ENCODE peak calls at places on chromosomes 5 and 9, in seven cellular contexts. M, V, X, B, F, E and P are unnamed samples. For H3K4me1, the result is how much of the 10 kb centered on the place peaks cover.

GRCh38 chr5:169895876-169896275 is 84.4 kb downstream of the INSYN2B start:
- DNase-seq in V (no peak), X (no peak), E (no peak), F (no peak), M (peak), B (no peak), P (no peak)

GRCh38 chr5:160266752-160267345 is 37.5 kb downstream of the FABP6 start:
- DNase-seq in V (no peak), F (no peak), B (no peak), X (no peak), E (peak), M (no peak), P (no peak)

GRCh38 chr5:172902497-172903472 is 56.4 kb upstream of the RPL26L1 start:
- DNase-seq in F (no peak), X (peak), E (peak), B (no peak), M (peak), V (peak), P (peak)

GRCh38 chr5:88436290-88436689 is 167.6 kb upstream of the TMEM161B start:
- DNase-seq in X (no peak), B (no peak), M (no peak), E (no peak), V (no peak), F (no peak), P (no peak)

GRCh38 chr5:73300520-73301207 is 127.7 kb downstream of the TMEM174 start:
- DNase-seq in X (no peak), M (no peak), V (no peak), B (no peak), E (no peak), F (no peak), P (no peak)

GRCh38 chr9:124078641-124079040 is 67.1 kb downstream of the LHX2 start:
- DNase-seq in E (no peak), F (no peak), X (peak), B (no peak), V (peak), M (peak), P (peak)

GRCh38 chr9:87184956-87185642 is 237.8 kb upstream of the GAS1 start:
- DNase-seq in M (peak), E (no peak), F (no peak), X (no peak), B (no peak), V (no peak), P (no peak)

GRCh38 chr9:115969096-115969495 is 184.5 kb upstream of the PAPPA start:
- DNase-seq in E (no peak), M (no peak), X (no peak), F (no peak), B (peak), V (no peak), P (no peak)

GRCh38 chr5:135551593-135552447 is 16.1 kb upstream of the NEUROG1 start:
- DNase-seq in V (peak), B (peak), F (peak), X (peak), M (peak), E (peak), P (peak)

GRCh38 chr9:35258665-35259474 is 97.1 kb downstream of the UNC13B start:
- DNase-seq in X (peak), V (peak), B (peak), E (no peak), M (peak), F (peak), P (peak)

DNA sequence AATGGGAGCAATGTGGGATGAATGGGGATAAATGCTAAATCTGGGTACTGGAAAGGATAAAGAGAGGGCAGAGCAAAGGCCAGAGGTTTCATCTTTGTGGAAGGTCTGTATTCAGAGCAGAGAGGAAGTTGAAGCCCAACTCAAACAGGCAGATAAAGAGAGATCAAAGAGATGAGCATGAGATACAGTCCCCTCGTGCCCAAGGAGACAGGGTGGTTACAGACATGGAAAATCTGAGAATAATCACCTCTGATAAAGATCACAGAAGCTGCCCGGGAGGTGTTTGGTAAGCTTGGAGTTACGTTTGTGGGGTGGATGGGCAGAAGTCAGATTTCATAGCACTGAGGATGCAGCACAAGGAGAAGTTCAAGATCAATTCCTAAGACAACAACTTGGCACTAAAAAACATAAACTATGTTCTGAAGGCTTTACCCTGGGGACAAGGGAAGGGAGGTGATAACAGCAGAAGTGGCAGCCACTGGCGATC is 452 bp upstream of the ERAP2 start:
- DNase-seq in X (no peak), F (peak), M (no peak), V (peak), E (peak), B (peak), P (no peak)
- H3K27ac ChIP-seq in X (peak), F (peak), M (peak), V (peak), E (peak), B (peak), P (peak)

GRCh38 chr5:179616002-179616594 is 7.4 kb downstream of the HNRNPH1 start:
- DNase-seq in V (no peak), F (no peak), B (no peak), E (no peak), X (no peak), M (no peak), P (no peak)
- H3K4me1 ChIP-seq in V (half or more), F (half or more), B (under half), E (half or more), X (under half), M (under half), P (under half)

GRCh38 chr9:18923167-18923566 is 109.8 kb downstream of the SAXO1 start:
- DNase-seq in F (no peak), B (no peak), E (no peak), V (no peak), X (no peak), M (no peak), P (no peak)

GRCh38 chr9:18925880-18926279 is 107.1 kb downstream of the SAXO1 start:
- DNase-seq in E (no peak), X (no peak), B (no peak), V (no peak), F (no peak), M (no peak), P (no peak)

GRCh38 chr9:18926513-18926912 is 106.5 kb downstream of the SAXO1 start:
- DNase-seq in E (no peak), B (no peak), X (no peak), M (no peak), V (no peak), F (no peak), P (no peak)

GRCh38 chr9:18923671-18924430 is 109.2 kb downstream of the SAXO1 start:
- DNase-seq in B (no peak), E (no peak), F (no peak), M (no peak), V (no peak), X (no peak), P (no peak)

DNA sequence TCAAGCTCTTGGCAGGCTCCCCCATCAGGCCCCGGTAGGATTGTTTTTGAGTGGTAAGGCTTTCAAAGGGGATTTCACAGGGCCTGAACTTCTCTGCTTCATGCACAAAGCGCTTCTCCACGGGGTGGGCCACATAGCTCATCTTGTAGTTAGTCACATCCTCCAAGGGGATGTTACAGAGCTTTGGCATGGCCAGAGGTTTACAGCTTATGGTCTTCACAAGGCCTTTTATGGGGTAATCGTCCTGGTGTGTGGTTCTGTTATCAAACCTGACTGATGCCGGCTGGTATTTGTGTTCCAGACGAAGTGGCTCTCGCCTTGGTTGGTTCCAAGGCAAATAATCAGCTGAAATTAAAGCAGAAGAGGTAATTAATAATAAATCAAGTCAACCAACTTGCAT is 104.3 kb downstream of the SAXO1 start:
- DNase-seq in M (peak), E (no peak), F (no peak), V (no peak), B (no peak), X (no peak), P (no peak)
- H3K27ac ChIP-seq in M (no peak), E (no peak), F (no peak), V (no peak), B (no peak), X (no peak), P (no peak)

DNA sequence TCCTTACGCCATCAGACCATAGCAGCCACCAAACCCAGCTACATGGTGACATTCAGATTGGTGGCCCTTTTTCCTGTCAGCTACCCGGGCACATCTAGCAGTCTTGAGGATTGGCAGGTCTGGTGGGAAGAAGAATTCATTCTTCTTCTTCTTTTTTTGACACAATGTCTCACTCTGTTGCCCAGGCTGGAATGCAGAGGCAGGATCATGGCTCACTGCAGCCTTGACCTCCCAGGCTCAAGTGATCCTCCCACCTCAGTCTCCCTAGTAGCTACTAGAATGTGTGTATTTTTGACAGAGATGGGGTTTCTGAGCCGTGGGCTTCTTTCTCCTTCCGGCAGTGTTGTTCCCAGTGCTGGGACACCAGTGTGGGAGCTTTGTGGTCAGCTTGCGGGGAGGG is 3.3 kb downstream of the NTMT1 start:
- DNase-seq in B (no peak), E (no peak), F (no peak), M (no peak), V (no peak), X (no peak), P (no peak)
- H3K4me1 ChIP-seq in B (under half), E (under half), F (under half), M (under half), V (under half), X (under half), P (under half)

DNA sequence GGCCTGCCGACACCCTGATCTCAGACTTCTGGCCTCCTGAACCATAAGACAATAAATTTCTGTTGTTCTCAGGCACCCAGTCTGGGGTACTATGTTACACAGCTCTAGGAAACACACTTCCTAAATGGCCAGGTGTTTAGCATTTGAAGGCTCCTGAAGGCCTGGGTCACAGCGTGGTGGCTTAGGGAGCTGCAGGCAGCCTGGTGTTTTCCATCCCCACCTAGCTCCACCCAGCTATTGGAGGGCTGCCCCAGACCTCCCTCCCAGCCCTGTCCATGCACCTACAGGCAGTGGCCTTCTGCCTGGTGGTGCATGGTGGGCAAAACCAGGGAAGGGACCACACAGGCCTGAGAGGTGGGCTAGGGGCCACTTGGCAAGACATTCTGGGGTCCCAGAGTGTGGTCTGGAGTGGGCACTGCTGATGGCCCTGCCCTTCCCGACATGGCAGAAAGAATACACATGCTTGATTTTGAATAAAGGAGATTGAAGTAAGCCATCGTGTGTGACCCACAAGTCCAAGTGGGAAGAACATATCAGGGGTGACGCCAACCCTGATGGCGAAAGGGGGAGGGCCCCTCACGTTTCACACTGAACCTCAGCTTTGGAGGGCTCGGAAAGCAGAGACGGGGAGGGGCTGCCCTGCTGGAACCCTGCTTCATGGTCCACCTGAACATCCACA is 1.3 kb upstream of the SUSD3 start:
- DNase-seq in M (no peak), B (no peak), X (no peak), E (no peak), F (no peak), V (no peak), P (no peak)
- H3K27ac ChIP-seq in M (no peak), B (no peak), X (no peak), E (no peak), F (no peak), V (no peak), P (no peak)

GRCh38 chr5:95951916-95952315 is 9.7 kb downstream of the ELL2 start:
- DNase-seq in E (no peak), X (no peak), M (no peak), V (no peak), F (no peak), B (no peak), P (no peak)
- H3K4me1 ChIP-seq in E (under half), X (under half), M (under half), V (under half), F (under half), B (under half), P (under half)

GRCh38 chr5:92775711-92776615 is 805.1 kb downstream of the NR2F1-AS1 start:
- DNase-seq in V (no peak), E (no peak), M (peak), F (no peak), X (no peak), B (no peak), P (no peak)
- H3K27ac ChIP-seq in V (no peak), E (no peak), M (no peak), F (no peak), X (no peak), B (no peak), P (no peak)